ENCODE peak calls at places on chromosome 7, in four cellular contexts. V, T, J and D are unnamed samples.

GRCh38 chr7:12518920-12519681 is 51.4 kb upstream of the SCIN start:
- DNase-seq in V (peak; percentile 26), T (no peak), J (peak; percentile 79), D (peak; percentile 14)

GRCh38 chr7:38664972-38665371 is 33.8 kb upstream of the AMPH start:
- DNase-seq in V (no peak), T (no peak), J (no peak), D (no peak)

GRCh38 chr7:148706368-148706767 is 7.7 kb downstream of the CUL1 start:
- DNase-seq in V (no peak), T (no peak), J (no peak), D (no peak)

GRCh38 chr7:123712619-123713018 is 36.2 kb downstream of the WASL start:
- DNase-seq in V (no peak), T (no peak), J (no peak), D (no peak)

GRCh38 chr7:105805619-105806018 is 70.8 kb downstream of the ATXN7L1 start:
- DNase-seq in V (no peak), T (no peak), J (peak; percentile 69), D (no peak)

GRCh38 chr7:116305485-116306408 is 95.4 kb downstream of the TES start:
- DNase-seq in V (peak; percentile 47), T (no peak), J (no peak), D (no peak)

GRCh38 chr7:54349259-54349658 is 192.9 kb upstream of the VSTM2A start:
- DNase-seq in V (no peak), T (no peak), J (no peak), D (no peak)

GRCh38 chr7:568681-569035 is 49.0 kb upstream of the PDGFA start:
- DNase-seq in V (peak; percentile 46), T (no peak), J (no peak), D (no peak)

GRCh38 chr7:132742152-132742551 is 165.9 kb upstream of the PLXNA4 start:
- DNase-seq in V (no peak), T (no peak), J (no peak), D (no peak)

GRCh38 chr7:11604505-11604904 is 227.5 kb downstream of the THSD7A start:
- DNase-seq in V (no peak), T (no peak), J (peak; percentile 42), D (no peak)

GRCh38 chr7:88919484-88920131 is 124.1 kb upstream of the TEX47 start:
- DNase-seq in V (no peak), T (no peak), J (no peak), D (no peak)

GRCh38 chr7:135327458-135327857 is 93.8 kb downstream of the STRA8 start:
- DNase-seq in V (no peak), T (no peak), J (no peak), D (no peak)

GRCh38 chr7:28096713-28097112 is 83.9 kb downstream of the JAZF1 start:
- DNase-seq in V (peak; percentile 73), T (peak; percentile 60), J (peak; percentile 73), D (peak; percentile 40)

DNA sequence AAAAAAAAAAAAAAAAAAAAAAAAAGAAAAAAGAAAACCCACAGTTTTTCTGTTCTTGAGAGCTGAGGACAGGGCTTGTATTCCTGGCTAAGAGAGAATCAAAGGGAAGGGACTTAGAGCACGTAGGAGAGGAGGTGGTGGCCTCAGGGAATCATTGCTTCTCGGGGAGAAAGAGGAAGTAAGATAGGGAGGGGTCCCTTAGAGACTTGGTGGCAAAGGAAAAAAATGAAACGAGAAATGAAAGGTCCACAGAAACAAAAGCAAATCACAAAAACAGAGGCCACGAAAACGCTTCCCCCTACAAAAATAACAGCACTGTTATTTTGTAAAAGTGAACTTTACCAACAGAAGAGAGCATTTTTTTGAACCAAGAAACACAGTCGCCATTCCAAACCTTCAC is 323.1 kb upstream of the GALNT17 start:
- DNase-seq in V (no peak), T (peak; percentile 58), J (no peak), D (no peak)
- H2AFZ ChIP-seq in V (no peak overlapping the region), T (peak overlapping the region; percentile 98), J (no peak overlapping the region), D (peak overlapping the region; percentile 35)

GRCh38 chr7:137545059-137545730 is 201.7 kb upstream of the PTN start:
- DNase-seq in V (no peak), T (no peak), J (no peak), D (no peak)
- H3K9me2 ChIP-seq in V (no peaks in the 10 kb centered on the region), T (no peaks in the 10 kb centered on the region), J (no peaks in the 10 kb centered on the region), D (no peaks in the 10 kb centered on the region)

DNA sequence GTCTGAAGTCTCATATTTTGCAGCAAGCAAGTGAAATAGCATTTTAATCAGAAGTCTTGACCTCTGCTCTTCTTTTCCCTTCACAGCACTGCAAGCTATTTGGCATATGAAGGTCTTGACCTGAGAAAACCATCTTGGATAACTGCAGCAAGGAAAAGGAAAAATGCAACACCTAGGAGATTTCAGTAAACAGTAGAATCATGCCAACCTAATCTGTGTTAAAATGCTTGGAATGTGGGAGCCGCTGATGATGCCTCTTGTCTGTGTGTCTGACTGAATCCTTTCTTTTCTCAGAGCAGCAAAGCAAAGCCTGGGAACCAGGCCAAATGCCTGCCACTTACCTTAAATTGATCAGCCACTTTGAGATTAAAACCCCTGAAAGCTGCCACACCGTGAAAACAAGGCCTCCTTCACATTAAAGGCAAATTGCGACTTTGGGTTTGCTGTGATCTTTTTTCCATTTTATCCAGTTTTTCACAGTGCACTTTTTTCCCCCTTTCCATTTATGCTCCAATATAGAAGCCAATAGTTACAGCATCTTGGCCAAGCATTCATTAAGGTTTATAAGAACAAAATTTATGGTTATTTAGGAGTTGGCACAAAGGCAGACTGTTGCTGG is 80.5 kb upstream of the CDK6 start:
- DNase-seq in V (no peak), T (no peak), J (peak; percentile 73), D (no peak)
- H2AFZ ChIP-seq in V (no peak overlapping the region), T (no peak overlapping the region), J (peak overlapping the region; percentile 72), D (no peak overlapping the region)

GRCh38 chr7:1673581-1674102 is 3.6 kb downstream of the ELFN1 start:
- DNase-seq in V (no peak), T (no peak), J (no peak), D (no peak)

GRCh38 chr7:1675673-1676549 is 5.8 kb downstream of the ELFN1 start:
- DNase-seq in V (peak; percentile 5), T (no peak), J (no peak), D (no peak)

GRCh38 chr7:1672851-1673486 is 2.9 kb downstream of the ELFN1 start:
- DNase-seq in V (peak; percentile 4), T (no peak), J (no peak), D (no peak)

GRCh38 chr7:1675036-1675671 is 5.1 kb downstream of the ELFN1 start:
- DNase-seq in V (no peak), T (no peak), J (no peak), D (no peak)

GRCh38 chr7:1674161-1675035 is 4.3 kb downstream of the ELFN1 start:
- DNase-seq in V (no peak), T (no peak), J (no peak), D (no peak)
- H3K9me2 ChIP-seq in V (no peaks in the 10 kb centered on the region), T (no peaks in the 10 kb centered on the region), J (no peaks in the 10 kb centered on the region), D (no peaks in the 10 kb centered on the region)